ENCODE peak calls at places on chromosomes 6 and 20, in nine cellular contexts. One of them, this sample, is unnamed. For H3K27me3, the result is how much of the 10 kb centered on the place peaks cover.

GRCh38 chr6:156617376-156617775 is 159.8 kb upstream of the ARID1B start:
- DNase-seq in hepatocyte: peak
- DNase-seq in left ventricle myocardium inferior: no peak
- DNase-seq in CD8-positive, alpha-beta T cell: no peak
- DNase-seq in psoas muscle: no peak
- DNase-seq in GM23338: no peak
- DNase-seq in ovary: peak
- DNase-seq in tibial artery: no peak
- DNase-seq in trophoblast cell: peak
- DNase-seq in this sample: no peak

GRCh38 chr6:89369009-89369408 is 16.5 kb upstream of the UBE2J1 start:
- DNase-seq in hepatocyte: peak
- DNase-seq in left ventricle myocardium inferior: peak
- DNase-seq in psoas muscle: peak
- DNase-seq in tibial artery: peak
- DNase-seq in trophoblast cell: peak
- DNase-seq in GM23338: peak
- DNase-seq in ovary: peak
- DNase-seq in CD8-positive, alpha-beta T cell: no peak
- DNase-seq in this sample: peak

GRCh38 chr20:5214826-5215225 is 88.0 kb downstream of the CDS2 start:
- DNase-seq in hepatocyte: no peak
- DNase-seq in trophoblast cell: no peak
- DNase-seq in left ventricle myocardium inferior: no peak
- DNase-seq in CD8-positive, alpha-beta T cell: no peak
- DNase-seq in psoas muscle: no peak
- DNase-seq in ovary: no peak
- DNase-seq in tibial artery: no peak
- DNase-seq in GM23338: peak
- DNase-seq in this sample: no peak

GRCh38 chr6:168782211-168782729 is 341.3 kb downstream of the SMOC2 start:
- DNase-seq in hepatocyte: no peak
- DNase-seq in tibial artery: peak
- DNase-seq in psoas muscle: no peak
- DNase-seq in trophoblast cell: no peak
- DNase-seq in GM23338: no peak
- DNase-seq in CD8-positive, alpha-beta T cell: no peak
- DNase-seq in ovary: no peak
- DNase-seq in left ventricle myocardium inferior: no peak
- DNase-seq in this sample: no peak

GRCh38 chr20:3027987-3028386 is 15.4 kb upstream of the GNRH2 start:
- DNase-seq in hepatocyte: no peak
- DNase-seq in psoas muscle: no peak
- DNase-seq in trophoblast cell: no peak
- DNase-seq in left ventricle myocardium inferior: no peak
- DNase-seq in CD8-positive, alpha-beta T cell: no peak
- DNase-seq in ovary: no peak
- DNase-seq in GM23338: no peak
- DNase-seq in tibial artery: no peak
- DNase-seq in this sample: no peak

GRCh38 chr6:100116409-100117194 is 122.6 kb upstream of the MCHR2 start:
- DNase-seq in psoas muscle: no peak
- DNase-seq in ovary: no peak
- DNase-seq in GM23338: peak
- DNase-seq in hepatocyte: peak
- DNase-seq in trophoblast cell: peak
- DNase-seq in left ventricle myocardium inferior: no peak
- DNase-seq in tibial artery: no peak
- DNase-seq in CD8-positive, alpha-beta T cell: no peak
- DNase-seq in this sample: peak

GRCh38 chr6:26175428-26176181 is 88.4 kb downstream of the HFE start:
- DNase-seq in tibial artery: no peak
- DNase-seq in GM23338: peak
- DNase-seq in psoas muscle: no peak
- DNase-seq in ovary: no peak
- DNase-seq in left ventricle myocardium inferior: no peak
- DNase-seq in hepatocyte: peak
- DNase-seq in trophoblast cell: peak
- DNase-seq in CD8-positive, alpha-beta T cell: peak
- DNase-seq in this sample: peak

GRCh38 chr20:49354673-49355072 is 76.8 kb upstream of the ZNFX1 start:
- DNase-seq in ovary: no peak
- DNase-seq in GM23338: no peak
- DNase-seq in CD8-positive, alpha-beta T cell: no peak
- DNase-seq in psoas muscle: no peak
- DNase-seq in trophoblast cell: no peak
- DNase-seq in left ventricle myocardium inferior: no peak
- DNase-seq in tibial artery: no peak
- DNase-seq in hepatocyte: no peak
- DNase-seq in this sample: no peak

GRCh38 chr6:10411915-10412164 is 3.0 kb downstream of the TFAP2A start:
- DNase-seq in hepatocyte: no peak
- DNase-seq in psoas muscle: no peak
- DNase-seq in trophoblast cell: no peak
- DNase-seq in GM23338: no peak
- DNase-seq in tibial artery: no peak
- DNase-seq in left ventricle myocardium inferior: no peak
- DNase-seq in CD8-positive, alpha-beta T cell: no peak
- DNase-seq in ovary: no peak
- DNase-seq in this sample: no peak

GRCh38 chr6:10410214-10410873 is 4.5 kb downstream of the TFAP2A start:
- DNase-seq in psoas muscle: no peak
- DNase-seq in trophoblast cell: no peak
- DNase-seq in hepatocyte: no peak
- DNase-seq in CD8-positive, alpha-beta T cell: no peak
- DNase-seq in left ventricle myocardium inferior: no peak
- DNase-seq in ovary: no peak
- DNase-seq in tibial artery: no peak
- DNase-seq in GM23338: peak
- DNase-seq in this sample: no peak

GRCh38 chr6:10409766-10410209 is 5.1 kb downstream of the TFAP2A start:
- DNase-seq in tibial artery: no peak
- DNase-seq in ovary: no peak
- DNase-seq in trophoblast cell: no peak
- DNase-seq in hepatocyte: no peak
- DNase-seq in psoas muscle: no peak
- DNase-seq in GM23338: peak
- DNase-seq in left ventricle myocardium inferior: no peak
- DNase-seq in CD8-positive, alpha-beta T cell: no peak
- DNase-seq in this sample: peak

GRCh38 chr6:10412165-10412947 is 2.5 kb downstream of the TFAP2A start:
- DNase-seq in ovary: peak
- DNase-seq in trophoblast cell: peak
- DNase-seq in psoas muscle: peak
- DNase-seq in tibial artery: peak
- DNase-seq in GM23338: peak
- DNase-seq in hepatocyte: peak
- DNase-seq in left ventricle myocardium inferior: no peak
- DNase-seq in CD8-positive, alpha-beta T cell: no peak
- DNase-seq in this sample: peak

GRCh38 chr6:10411131-10411914 is 3.6 kb downstream of the TFAP2A start:
- DNase-seq in hepatocyte: no peak
- DNase-seq in trophoblast cell: no peak
- DNase-seq in CD8-positive, alpha-beta T cell: no peak
- DNase-seq in tibial artery: no peak
- DNase-seq in left ventricle myocardium inferior: no peak
- DNase-seq in ovary: no peak
- DNase-seq in GM23338: peak
- DNase-seq in psoas muscle: no peak
- DNase-seq in this sample: peak
- H3K27me3 ChIP-seq in hepatocyte: half or more
- H3K27me3 ChIP-seq in trophoblast cell: under half
- H3K27me3 ChIP-seq in CD8-positive, alpha-beta T cell: half or more
- H3K27me3 ChIP-seq in tibial artery: half or more
- H3K27me3 ChIP-seq in left ventricle myocardium inferior: half or more
- H3K27me3 ChIP-seq in ovary: under half
- H3K27me3 ChIP-seq in GM23338: half or more
- H3K27me3 ChIP-seq in psoas muscle: under half
- H3K27me3 ChIP-seq in this sample: half or more

GRCh38 chr6:134119481-134119880 is 67.1 kb upstream of the SLC2A12 start:
- DNase-seq in left ventricle myocardium inferior: no peak
- DNase-seq in ovary: no peak
- DNase-seq in GM23338: no peak
- DNase-seq in tibial artery: no peak
- DNase-seq in hepatocyte: no peak
- DNase-seq in CD8-positive, alpha-beta T cell: no peak
- DNase-seq in trophoblast cell: peak
- DNase-seq in psoas muscle: no peak
- DNase-seq in this sample: no peak

GRCh38 chr6:134115715-134116074 is 63.3 kb upstream of the SLC2A12 start:
- DNase-seq in GM23338: no peak
- DNase-seq in tibial artery: no peak
- DNase-seq in ovary: no peak
- DNase-seq in left ventricle myocardium inferior: no peak
- DNase-seq in CD8-positive, alpha-beta T cell: no peak
- DNase-seq in hepatocyte: no peak
- DNase-seq in psoas muscle: no peak
- DNase-seq in trophoblast cell: no peak
- DNase-seq in this sample: no peak

GRCh38 chr6:134114489-134114888 is 62.1 kb upstream of the SLC2A12 start:
- DNase-seq in trophoblast cell: no peak
- DNase-seq in hepatocyte: no peak
- DNase-seq in psoas muscle: no peak
- DNase-seq in left ventricle myocardium inferior: no peak
- DNase-seq in GM23338: no peak
- DNase-seq in ovary: no peak
- DNase-seq in tibial artery: no peak
- DNase-seq in CD8-positive, alpha-beta T cell: no peak
- DNase-seq in this sample: no peak

GRCh38 chr6:134114918-134115714 is 62.7 kb upstream of the SLC2A12 start:
- DNase-seq in CD8-positive, alpha-beta T cell: no peak
- DNase-seq in tibial artery: no peak
- DNase-seq in trophoblast cell: no peak
- DNase-seq in left ventricle myocardium inferior: no peak
- DNase-seq in hepatocyte: no peak
- DNase-seq in psoas muscle: no peak
- DNase-seq in ovary: no peak
- DNase-seq in GM23338: peak
- DNase-seq in this sample: peak

DNA sequence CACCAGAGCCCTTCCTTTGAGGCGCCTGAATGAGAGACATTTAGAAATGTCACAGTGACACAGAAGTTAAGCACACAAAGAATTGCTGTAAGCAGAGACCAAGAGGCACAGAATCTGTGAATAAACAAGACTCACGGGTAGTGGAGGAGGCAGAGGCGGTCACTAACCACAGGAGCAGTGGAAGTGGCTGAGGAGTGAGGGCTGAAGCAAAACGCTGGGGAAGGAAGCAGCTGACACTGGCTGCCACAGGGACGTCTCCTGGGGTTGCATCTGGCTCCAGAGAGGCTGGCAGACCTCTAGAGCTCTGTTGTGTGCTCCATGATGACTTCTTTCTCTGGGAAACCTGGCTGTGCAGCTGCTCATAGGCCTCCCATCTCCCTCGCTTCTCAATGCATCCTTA is 65.0 kb upstream of the SLC2A12 start:
- DNase-seq in tibial artery: no peak
- DNase-seq in left ventricle myocardium inferior: no peak
- DNase-seq in hepatocyte: no peak
- DNase-seq in psoas muscle: no peak
- DNase-seq in ovary: no peak
- DNase-seq in GM23338: no peak
- DNase-seq in trophoblast cell: peak
- DNase-seq in CD8-positive, alpha-beta T cell: no peak
- DNase-seq in this sample: peak
- H3K4me3 ChIP-seq in tibial artery: no peak
- H3K4me3 ChIP-seq in left ventricle myocardium inferior: no peak
- H3K4me3 ChIP-seq in hepatocyte: no peak
- H3K4me3 ChIP-seq in psoas muscle: no peak
- H3K4me3 ChIP-seq in ovary: no peak
- H3K4me3 ChIP-seq in GM23338: no peak
- H3K4me3 ChIP-seq in trophoblast cell: no peak
- H3K4me3 ChIP-seq in CD8-positive, alpha-beta T cell: no peak
- H3K4me3 ChIP-seq in this sample: no peak

GRCh38 chr20:50857348-50857747 is 62.5 kb downstream of the BCAS4 start:
- DNase-seq in psoas muscle: no peak
- DNase-seq in tibial artery: no peak
- DNase-seq in ovary: no peak
- DNase-seq in GM23338: no peak
- DNase-seq in CD8-positive, alpha-beta T cell: no peak
- DNase-seq in hepatocyte: no peak
- DNase-seq in left ventricle myocardium inferior: no peak
- DNase-seq in trophoblast cell: no peak
- DNase-seq in this sample: no peak

GRCh38 chr20:50858525-50858924 is 63.7 kb downstream of the BCAS4 start:
- DNase-seq in hepatocyte: no peak
- DNase-seq in ovary: no peak
- DNase-seq in left ventricle myocardium inferior: no peak
- DNase-seq in tibial artery: no peak
- DNase-seq in CD8-positive, alpha-beta T cell: no peak
- DNase-seq in GM23338: no peak
- DNase-seq in trophoblast cell: no peak
- DNase-seq in psoas muscle: no peak
- DNase-seq in this sample: no peak

GRCh38 chr20:50861012-50861411 is 66.2 kb downstream of the BCAS4 start:
- DNase-seq in tibial artery: no peak
- DNase-seq in trophoblast cell: no peak
- DNase-seq in psoas muscle: no peak
- DNase-seq in CD8-positive, alpha-beta T cell: no peak
- DNase-seq in hepatocyte: no peak
- DNase-seq in ovary: no peak
- DNase-seq in left ventricle myocardium inferior: no peak
- DNase-seq in GM23338: no peak
- DNase-seq in this sample: peak

GRCh38 chr20:50856475-50857041 is 61.7 kb downstream of the BCAS4 start:
- DNase-seq in psoas muscle: no peak
- DNase-seq in left ventricle myocardium inferior: no peak
- DNase-seq in trophoblast cell: no peak
- DNase-seq in tibial artery: no peak
- DNase-seq in GM23338: no peak
- DNase-seq in hepatocyte: no peak
- DNase-seq in ovary: no peak
- DNase-seq in CD8-positive, alpha-beta T cell: no peak
- DNase-seq in this sample: no peak

DNA sequence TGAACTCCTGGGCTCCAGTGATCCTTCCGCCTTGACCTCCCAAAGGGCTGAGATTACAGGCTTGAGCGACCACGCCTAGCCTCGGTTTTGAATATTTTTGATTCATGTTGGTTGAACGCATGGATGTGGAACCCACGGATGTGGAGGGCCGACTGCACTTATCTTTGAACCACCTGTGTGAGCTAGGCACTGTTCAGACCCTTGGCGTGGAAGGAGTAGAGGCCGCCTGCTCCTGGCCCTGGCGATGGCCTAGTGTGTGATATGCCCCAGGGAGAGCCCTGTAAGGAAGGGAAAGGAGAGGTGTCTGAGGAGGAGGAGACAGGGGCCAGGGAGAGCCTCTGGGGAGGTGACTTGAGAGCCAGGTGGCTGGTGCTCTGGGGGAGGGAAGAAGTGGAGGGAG is 64.3 kb downstream of the BCAS4 start:
- DNase-seq in psoas muscle: no peak
- DNase-seq in tibial artery: no peak
- DNase-seq in GM23338: no peak
- DNase-seq in ovary: no peak
- DNase-seq in trophoblast cell: no peak
- DNase-seq in left ventricle myocardium inferior: no peak
- DNase-seq in hepatocyte: no peak
- DNase-seq in CD8-positive, alpha-beta T cell: no peak
- DNase-seq in this sample: peak
- H3K27me3 ChIP-seq in psoas muscle: under half
- H3K27me3 ChIP-seq in tibial artery: under half
- H3K27me3 ChIP-seq in GM23338: under half
- H3K27me3 ChIP-seq in ovary: under half
- H3K27me3 ChIP-seq in trophoblast cell: under half
- H3K27me3 ChIP-seq in left ventricle myocardium inferior: under half
- H3K27me3 ChIP-seq in hepatocyte: under half
- H3K27me3 ChIP-seq in CD8-positive, alpha-beta T cell: under half
- H3K27me3 ChIP-seq in this sample: under half

GRCh38 chr6:108581932-108582500 is 21.3 kb downstream of the FOXO3 start:
- DNase-seq in hepatocyte: no peak
- DNase-seq in GM23338: peak
- DNase-seq in left ventricle myocardium inferior: no peak
- DNase-seq in ovary: no peak
- DNase-seq in trophoblast cell: no peak
- DNase-seq in CD8-positive, alpha-beta T cell: no peak
- DNase-seq in tibial artery: no peak
- DNase-seq in psoas muscle: no peak
- DNase-seq in this sample: no peak
- H3K4me3 ChIP-seq in hepatocyte: no peak
- H3K4me3 ChIP-seq in GM23338: no peak
- H3K4me3 ChIP-seq in left ventricle myocardium inferior: peak
- H3K4me3 ChIP-seq in ovary: peak
- H3K4me3 ChIP-seq in trophoblast cell: no peak
- H3K4me3 ChIP-seq in CD8-positive, alpha-beta T cell: no peak
- H3K4me3 ChIP-seq in tibial artery: no peak
- H3K4me3 ChIP-seq in psoas muscle: no peak
- H3K4me3 ChIP-seq in this sample: no peak